ENCODE peak calls at places on chromosome 1, in five cellular contexts. A is neural progenitor cell, Z is heart right ventricle, T is cardiac muscle cell, L is H9. E is an unnamed sample. For H3K4me1, the result is how much of the 10 kb centered on the place peaks cover.

GRCh38 chr1:175208773-175209492 is 16.4 kb upstream of the KIAA0040 start:
- DNase-seq in L (no peak), T (no peak), A (no peak), Z (no peak), E (no peak)

GRCh38 chr1:152786077-152786476 is at the start of gene LCE1E:
- DNase-seq in Z (no peak), T (no peak), A (no peak), L (no peak), E (peak)

GRCh38 chr1:51638350-51638749 is 21.5 kb downstream of the OSBPL9 start:
- DNase-seq in Z (no peak), T (no peak), A (no peak), L (no peak), E (no peak)

GRCh38 chr1:101299710-101300109 is 62.9 kb downstream of the S1PR1 start:
- DNase-seq in T (no peak), Z (no peak), A (no peak), L (no peak), E (no peak)

GRCh38 chr1:76944942-76945341 is 77.7 kb downstream of the ST6GALNAC5 start:
- DNase-seq in A (no peak), Z (no peak), T (no peak), L (no peak), E (no peak)

GRCh38 chr1:216216304-216216703 is 206.9 kb downstream of the USH2A start:
- DNase-seq in T (no peak), Z (no peak), L (no peak), A (no peak), E (peak)

GRCh38 chr1:55981015-55981635 is 598.2 kb downstream of the PLPP3 start:
- DNase-seq in L (no peak), A (no peak), Z (no peak), T (no peak), E (no peak)

GRCh38 chr1:156160744-156161181 is 7.4 kb downstream of the SEMA4A start:
- DNase-seq in Z (peak), T (peak), A (peak), L (peak), E (no peak)

GRCh38 chr1:211639500-211640361 is 35.7 kb downstream of the NEK2 start:
- DNase-seq in L (no peak), T (no peak), Z (no peak), A (no peak), E (no peak)

GRCh38 chr1:211490821-211491415 is 1.0 kb downstream of the RD3 start:
- DNase-seq in A (no peak), Z (no peak), T (no peak), L (no peak), E (no peak)

GRCh38 chr1:37147397-37147831 is 113.1 kb upstream of the GRIK3 start:
- DNase-seq in Z (no peak), A (no peak), T (no peak), L (no peak), E (no peak)

GRCh38 chr1:237211031-237211430 is 169.0 kb downstream of the RYR2 start:
- DNase-seq in Z (no peak), T (no peak), L (no peak), A (no peak), E (no peak)

GRCh38 chr1:155961937-155962336 is 16.4 kb downstream of the ARHGEF2 start:
- DNase-seq in L (peak), Z (peak), T (no peak), A (no peak), E (peak)

GRCh38 chr1:25695991-25696330 is 79.4 kb downstream of the MAN1C1 start:
- DNase-seq in L (no peak), Z (no peak), T (no peak), A (no peak), E (peak)

GRCh38 chr1:201515895-201516294 is 9.0 kb upstream of the CSRP1 start:
- DNase-seq in Z (no peak), A (no peak), L (no peak), T (no peak), E (no peak)

GRCh38 chr1:228996286-228996685 is 261.0 kb downstream of the RHOU start:
- DNase-seq in T (no peak), L (no peak), A (no peak), Z (no peak), E (no peak)

GRCh38 chr1:231053493-231054162 is 13.6 kb upstream of the FAM89A start:
- DNase-seq in T (no peak), A (no peak), Z (no peak), L (no peak), E (no peak)

GRCh38 chr1:183956559-183957188 is 80.9 kb downstream of the COLGALT2 start:
- DNase-seq in L (no peak), Z (no peak), T (no peak), A (no peak), E (peak)

GRCh38 chr1:7785108-7785507 is 1.0 kb downstream of the PER3 start:
- DNase-seq in T (no peak), Z (no peak), L (no peak), A (no peak), E (no peak)

GRCh38 chr1:56968878-56969495 is 3.2 kb upstream of the C8B start:
- DNase-seq in Z (no peak), A (no peak), T (no peak), L (no peak), E (peak)

GRCh38 chr1:53306168-53306567 is 21.7 kb downstream of the LRP8 start:
- DNase-seq in L (no peak), A (no peak), Z (no peak), T (no peak), E (no peak)

GRCh38 chr1:70071597-70071996 is 133.8 kb downstream of the LRRC40 start:
- DNase-seq in A (no peak), Z (no peak), L (no peak), T (no peak), E (no peak)

GRCh38 chr1:65514083-65514482 is 93.6 kb downstream of the LEPR start:
- DNase-seq in A (no peak), L (no peak), T (no peak), Z (no peak), E (peak)

GRCh38 chr1:6508876-6509602 is 17.6 kb upstream of the PLEKHG5 start:
- DNase-seq in T (no peak), A (no peak), Z (peak), L (no peak), E (no peak)

GRCh38 chr1:182095946-182096345 is 34.4 kb upstream of the ZNF648 start:
- DNase-seq in T (no peak), Z (no peak), L (no peak), A (no peak), E (peak)

GRCh38 chr1:182784556-182785171 is 4.9 kb upstream of the NPL start:
- DNase-seq in A (peak), L (no peak), Z (no peak), T (peak), E (no peak)

GRCh38 chr1:76425843-76426145 is 351.2 kb downstream of the ST6GALNAC3 start:
- DNase-seq in L (no peak), Z (no peak), A (no peak), T (no peak), E (peak)

GRCh38 chr1:93758842-93759515 is 77.3 kb upstream of the BCAR3 start:
- DNase-seq in T (no peak), L (no peak), A (no peak), Z (peak), E (no peak)

GRCh38 chr1:84691139-84691783 is 1.0 kb upstream of the SSX2IP start:
- DNase-seq in A (peak), T (no peak), Z (no peak), L (peak), E (no peak)

GRCh38 chr1:204081156-204081790 is 8.4 kb downstream of the SOX13 start:
- DNase-seq in T (no peak), A (no peak), L (no peak), Z (no peak), E (no peak)

GRCh38 chr1:204079608-204079999 is 6.7 kb downstream of the SOX13 start:
- DNase-seq in Z (no peak), T (no peak), L (peak), A (no peak), E (peak)

GRCh38 chr1:204077979-204078696 is 5.2 kb downstream of the SOX13 start:
- DNase-seq in T (peak), Z (no peak), L (peak), A (peak), E (no peak)

GRCh38 chr1:204081791-204082513 is 9.0 kb downstream of the SOX13 start:
- DNase-seq in L (no peak), A (no peak), Z (no peak), T (no peak), E (no peak)

DNA sequence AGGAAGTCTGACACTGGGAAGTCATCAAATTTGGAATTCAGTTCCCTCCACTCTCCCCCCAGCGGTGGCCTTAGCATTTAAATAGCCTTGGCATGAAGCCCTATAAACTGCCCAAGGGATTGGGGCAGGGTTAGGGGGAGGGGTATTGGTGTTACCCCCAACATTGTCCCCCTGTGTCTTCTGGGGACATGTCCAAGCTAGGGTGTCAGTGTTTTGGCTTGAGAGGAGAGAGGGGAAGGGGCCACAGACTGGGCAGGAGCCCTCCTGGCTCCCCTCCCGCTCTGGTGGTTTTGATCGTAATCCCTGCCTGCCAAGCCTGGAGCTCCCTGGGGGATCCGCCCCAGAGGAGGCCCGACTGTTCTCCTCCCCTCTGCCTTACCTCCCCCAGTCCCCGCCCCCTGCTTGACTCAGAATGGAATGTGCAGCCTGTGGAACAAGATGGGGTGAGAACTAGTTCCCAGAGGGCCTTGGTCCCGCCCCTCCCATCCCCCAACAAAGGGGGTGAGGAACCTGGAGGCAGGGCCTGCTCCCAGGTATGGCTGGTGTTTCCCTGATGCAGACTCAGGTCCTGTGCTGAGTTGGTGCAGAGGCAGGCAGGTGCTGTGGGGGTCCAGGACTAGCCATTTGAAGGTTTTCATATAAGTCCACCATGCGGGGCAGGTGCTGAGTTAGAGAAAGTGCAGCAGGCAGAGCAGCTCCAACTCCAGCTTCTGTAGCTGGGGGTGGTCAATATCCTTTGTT is 7.4 kb downstream of the SOX13 start:
- DNase-seq in Z (peak), T (peak), A (peak), L (peak), E (peak)
- H3K4me1 ChIP-seq in Z (half or more), T (half or more), A (half or more), L (under half), E (under half)

DNA sequence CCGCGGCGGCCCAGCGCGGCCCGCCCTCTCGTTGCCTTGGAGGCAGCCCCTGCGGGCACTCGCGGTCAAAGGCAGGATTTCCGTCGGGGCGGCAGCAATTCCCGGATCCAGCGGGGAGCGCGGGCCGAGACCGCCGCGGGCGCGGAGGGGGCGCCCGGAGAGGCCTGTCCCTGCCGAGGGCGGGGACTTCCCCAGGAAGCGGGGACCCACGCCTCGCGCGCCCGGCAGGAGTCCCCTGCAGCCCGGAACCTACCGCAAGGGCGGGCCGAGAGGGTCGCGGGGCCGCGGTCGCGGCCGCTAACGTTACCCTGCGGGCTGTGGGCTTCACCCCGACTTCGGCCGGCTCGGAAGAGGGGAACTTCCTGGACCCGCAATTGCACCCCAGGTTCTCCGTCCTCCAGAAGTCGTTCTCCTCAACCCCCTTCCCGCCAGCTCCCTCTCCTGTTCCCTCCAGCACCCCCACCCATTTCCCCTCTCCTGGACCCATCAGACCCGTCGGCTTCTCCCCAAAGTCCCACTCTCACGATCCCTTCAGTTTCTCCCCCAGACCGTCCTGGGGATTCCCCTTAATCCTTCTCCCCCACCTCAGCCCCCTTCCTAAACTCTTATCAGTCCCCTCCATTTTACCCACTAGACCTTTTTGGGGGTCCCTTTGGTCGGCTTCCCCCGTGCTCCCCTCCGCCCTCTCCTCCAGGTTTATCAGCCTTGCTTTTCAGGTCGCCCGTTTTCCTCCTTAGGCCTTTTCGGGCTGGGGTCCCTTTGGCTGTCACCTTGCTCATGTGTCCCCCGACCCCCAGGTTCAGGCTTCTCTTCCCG is 611 bp downstream of the FGR start:
- DNase-seq in A (peak), L (no peak), T (peak), Z (peak), E (no peak)
- TF ChIP-seq CTCF in A (no peak), L (no peak), T (no peak), Z (no peak), E (peak)

DNA sequence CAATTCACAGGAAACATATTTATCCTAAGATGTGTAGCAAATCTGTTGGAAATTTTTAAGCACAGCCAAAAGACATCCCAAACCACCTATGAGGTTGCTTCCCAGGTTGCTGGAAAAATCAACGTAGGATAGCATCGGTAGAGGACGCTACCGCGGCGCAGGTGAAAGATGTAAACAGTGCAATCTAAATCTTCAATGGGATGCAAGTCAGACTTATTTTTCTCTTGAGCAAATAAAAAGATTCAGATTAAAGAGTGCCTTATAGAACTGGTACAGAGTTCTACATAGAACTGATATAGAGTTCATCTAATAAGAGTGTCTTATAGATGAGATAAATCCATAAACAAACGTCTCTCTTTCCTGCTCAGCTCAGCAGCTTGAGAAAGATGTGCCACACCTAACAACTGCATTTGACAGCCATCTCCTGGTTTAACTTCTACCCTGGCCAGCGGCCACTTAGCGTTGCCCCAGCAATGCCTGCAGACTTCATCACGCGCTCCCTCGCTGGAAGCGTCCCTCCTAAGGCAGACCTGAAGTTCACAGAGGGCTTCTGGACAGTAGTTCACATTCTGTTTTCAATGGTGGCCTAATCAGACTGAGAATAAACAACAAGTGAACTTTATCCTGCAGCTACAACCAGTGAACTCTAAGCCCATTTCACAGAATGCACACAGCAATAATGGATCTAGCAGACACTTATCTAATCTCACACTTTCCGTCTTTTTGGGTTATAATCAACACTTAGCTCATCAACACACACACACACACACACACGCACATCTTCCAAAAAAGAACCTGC is 164.5 kb downstream of the TOMM20 start:
- DNase-seq in A (no peak), L (no peak), Z (peak), T (peak), E (no peak)
- H3K4me1 ChIP-seq in A (under half), L (under half), Z (half or more), T (under half), E (under half)

DNA sequence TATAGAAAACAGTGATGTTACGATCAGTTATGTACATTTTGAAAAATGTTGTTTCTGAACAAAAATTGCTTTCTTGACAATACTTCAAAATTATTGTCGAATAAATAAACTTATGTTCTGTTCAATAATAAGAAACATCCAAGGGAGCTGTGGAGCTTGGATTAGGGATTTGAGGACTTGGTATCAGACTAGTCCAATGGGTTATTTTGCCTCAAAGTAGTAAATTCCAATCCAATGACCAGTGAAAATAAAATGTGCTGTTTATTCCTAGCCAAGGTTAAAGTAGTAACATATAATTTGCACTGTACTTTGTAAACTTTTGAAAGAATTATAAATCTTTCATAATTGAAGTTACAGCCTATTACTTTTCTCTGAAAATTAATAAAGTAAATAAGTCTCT is 79.1 kb upstream of the IVNS1ABP start:
- DNase-seq in Z (no peak), A (no peak), L (no peak), T (no peak), E (no peak)
- TF ChIP-seq CTCF in Z (no peak), A (no peak), L (no peak), T (no peak), E (no peak)

GRCh38 chr1:206798384-206798996 is 26.2 kb upstream of the IL10 start:
- DNase-seq in L (no peak), Z (no peak), A (no peak), T (no peak), E (no peak)
- H3K4me1 ChIP-seq in L (under half), Z (under half), A (under half), T (under half), E (under half)

GRCh38 chr1:2821970-2822620 is 20.6 kb upstream of the TTC34 start:
- DNase-seq in Z (peak), T (no peak), L (no peak), A (no peak), E (no peak)
- TF ChIP-seq CTCF in Z (peak), T (no peak), L (no peak), A (peak), E (no peak)

DNA sequence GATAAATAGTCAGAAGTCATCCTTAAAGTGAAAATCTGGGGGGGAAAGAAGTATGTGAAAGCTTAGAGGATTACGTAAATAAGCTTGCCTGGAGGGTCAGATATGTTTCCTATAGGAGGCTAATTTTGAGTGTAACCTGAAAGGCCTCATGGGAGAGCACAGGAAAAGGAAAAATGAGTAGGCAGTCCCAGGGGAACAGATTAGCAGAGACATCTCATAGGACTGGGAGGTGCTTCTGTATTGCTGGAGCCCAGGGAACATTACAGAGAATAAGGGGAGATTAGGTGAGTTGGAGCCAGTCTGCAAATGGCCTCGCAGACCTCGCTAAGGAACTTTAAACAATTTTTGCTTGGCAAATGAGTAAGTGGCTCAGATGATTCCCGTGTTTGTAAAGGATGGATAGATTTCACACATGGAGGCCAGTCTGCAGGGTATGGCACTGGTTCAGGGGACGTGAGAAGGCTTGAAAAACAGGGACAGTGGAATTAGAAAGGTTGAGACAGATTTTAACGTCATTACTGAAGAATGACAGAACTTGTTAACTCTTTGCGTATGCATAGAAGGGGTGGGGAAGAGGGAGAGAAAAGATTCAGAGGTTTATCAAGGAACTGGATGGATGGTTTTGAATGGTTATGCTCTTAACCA is 149.1 kb downstream of the GREM2 start:
- DNase-seq in T (no peak), Z (no peak), L (no peak), A (no peak), E (no peak)
- H3K4me1 ChIP-seq in T (under half), Z (under half), L (under half), A (under half), E (under half)

E was measured in foreskin keratinocyte.